ENCODE peak calls at places on chromosomes 16 and 17, in six cellular contexts. W, Q, S, L, R and F are unnamed samples.

GRCh38 chr17:2749058-2749783 is at the start of gene CCDC92B:
- DNase-seq in W (no peak), Q (no peak), S (peak), L (no peak), R (peak), F (no peak)

GRCh38 chr17:10271004-10271620 is 72.7 kb upstream of the GAS7 start:
- DNase-seq in W (peak), Q (no peak), S (no peak), L (no peak), R (no peak), F (no peak)

GRCh38 chr17:39365252-39365651 is 36.2 kb downstream of the FBXL20 start:
- DNase-seq in W (peak), Q (no peak), S (no peak), L (no peak), R (no peak), F (no peak)

GRCh38 chr17:78645421-78646295 is 68.5 kb upstream of the DNAH17 start:
- DNase-seq in W (peak), Q (peak), S (no peak), L (peak), R (no peak), F (peak)

GRCh38 chr17:33819539-33819938 is 435.5 kb upstream of the CCL2 start:
- DNase-seq in W (no peak), Q (no peak), S (no peak), L (no peak), R (no peak), F (no peak)

GRCh38 chr17:27782791-27783206 is 17.5 kb downstream of the NOS2 start:
- DNase-seq in W (no peak), Q (peak), S (no peak), L (peak), R (no peak), F (no peak)

GRCh38 chr17:29180051-29180787 is at the start of gene MYO18A:
- DNase-seq in W (peak), Q (peak), S (peak), L (peak), R (peak), F (peak)

GRCh38 chr17:40304464-40304863 is 4.5 kb upstream of the RARA start:
- DNase-seq in W (peak), Q (no peak), S (no peak), L (no peak), R (no peak), F (no peak)

GRCh38 chr17:70947636-70948565 is 778.6 kb downstream of the KCNJ2 start:
- DNase-seq in W (no peak), Q (no peak), S (no peak), L (no peak), R (no peak), F (no peak)

GRCh38 chr16:81855552-81856153 is 76.6 kb downstream of the PLCG2 start:
- DNase-seq in W (no peak), Q (peak), S (no peak), L (no peak), R (no peak), F (no peak)

GRCh38 chr17:16243811-16244567 is 27.0 kb downstream of the PIGL start:
- DNase-seq in W (no peak), Q (no peak), S (no peak), L (no peak), R (no peak), F (peak)

GRCh38 chr16:73058221-73058615 is 10.3 kb upstream of the ZFHX3 start:
- DNase-seq in W (peak), Q (peak), S (peak), L (peak), R (peak), F (peak)

GRCh38 chr16:4313563-4314531 is 2.0 kb upstream of the GLIS2 start:
- DNase-seq in W (peak), Q (peak), S (peak), L (peak), R (no peak), F (peak)

GRCh38 chr16:10321407-10322397 is 64.2 kb upstream of the ATF7IP2 start:
- DNase-seq in W (no peak), Q (no peak), S (no peak), L (no peak), R (no peak), F (no peak)

GRCh38 chr16:52435573-52435972 is 111.4 kb downstream of the TOX3 start:
- DNase-seq in W (no peak), Q (peak), S (no peak), L (no peak), R (peak), F (no peak)

GRCh38 chr17:73371285-73371684 is 59.5 kb upstream of the CDC42EP4 start:
- DNase-seq in W (peak), Q (no peak), S (no peak), L (no peak), R (no peak), F (no peak)

GRCh38 chr17:73962308-73962707 is 241.2 kb upstream of the RPL38 start:
- DNase-seq in W (no peak), Q (no peak), S (no peak), L (no peak), R (no peak), F (no peak)

GRCh38 chr16:87487361-87487924 is 5.4 kb downstream of the ZCCHC14 start:
- DNase-seq in W (no peak), Q (no peak), S (peak), L (peak), R (peak), F (no peak)

GRCh38 chr16:79089735-79090284 is 510.7 kb downstream of the MAF start:
- DNase-seq in W (no peak), Q (peak), S (no peak), L (no peak), R (no peak), F (peak)

GRCh38 chr16:30527635-30528178 is 1.3 kb upstream of the ZNF768 start:
- DNase-seq in W (no peak), Q (peak), S (no peak), L (no peak), R (no peak), F (peak)

GRCh38 chr17:40035162-40035559 is 19.0 kb downstream of the MED24 start:
- DNase-seq in W (peak), Q (peak), S (peak), L (no peak), R (peak), F (no peak)

GRCh38 chr17:75270218-75270965 is 639 bp downstream of the MIF4GD start:
- DNase-seq in W (peak), Q (peak), S (peak), L (peak), R (peak), F (peak)

GRCh38 chr16:8594149-8594666 is 3.9 kb upstream of the TMEM114 start:
- DNase-seq in W (no peak), Q (no peak), S (no peak), L (no peak), R (no peak), F (peak)

GRCh38 chr17:10261098-10261497 is 62.7 kb upstream of the GAS7 start:
- DNase-seq in W (no peak), Q (no peak), S (no peak), L (no peak), R (no peak), F (no peak)

GRCh38 chr17:78227455-78227916 is 3.9 kb upstream of the TMEM235 start:
- DNase-seq in W (no peak), Q (no peak), S (no peak), L (no peak), R (no peak), F (no peak)

GRCh38 chr17:40915199-40915661 is 22.2 kb downstream of the KRT23 start:
- DNase-seq in W (peak), Q (no peak), S (no peak), L (no peak), R (no peak), F (peak)

GRCh38 chr17:50133028-50133768 is 3.2 kb upstream of the SAMD14 start:
- DNase-seq in W (no peak), Q (no peak), S (no peak), L (no peak), R (no peak), F (no peak)

GRCh38 chr16:57701759-57702371 is 7.3 kb downstream of the DRC7 start:
- DNase-seq in W (no peak), Q (no peak), S (no peak), L (no peak), R (no peak), F (no peak)

GRCh38 chr17:49656247-49656646 is 21.6 kb downstream of the SPOP start:
- DNase-seq in W (no peak), Q (no peak), S (no peak), L (no peak), R (no peak), F (no peak)

DNA sequence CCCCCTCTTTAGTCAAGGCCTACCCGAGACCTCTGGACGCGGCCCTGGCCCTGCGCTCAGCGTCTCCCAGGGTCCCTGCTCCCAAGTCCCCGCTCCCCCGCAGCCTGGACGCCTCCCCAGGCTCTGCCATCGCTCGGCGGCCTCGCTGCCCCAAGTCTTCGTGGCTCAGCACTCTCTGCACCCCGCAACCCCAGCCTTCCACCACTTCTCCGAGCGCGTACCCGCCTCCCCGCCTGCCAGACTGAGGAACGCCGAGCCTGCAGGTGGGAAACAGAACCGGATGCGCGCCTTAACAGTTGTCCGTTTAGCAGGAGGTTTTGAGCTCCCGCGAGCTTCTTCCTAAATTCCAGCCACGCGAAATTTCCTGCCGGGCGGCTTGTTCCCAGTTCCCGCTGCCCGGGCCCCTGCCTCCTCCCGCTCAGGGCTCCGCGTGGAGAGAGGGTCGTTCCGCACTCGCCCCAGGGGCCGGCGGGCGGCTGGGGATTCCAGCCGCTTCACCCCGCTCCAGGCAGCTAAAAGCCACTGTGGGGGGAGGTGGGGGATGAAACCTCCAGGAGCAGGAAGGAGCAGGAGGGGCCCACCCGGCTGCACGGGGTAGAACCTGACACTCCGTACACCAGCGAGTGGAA is 87.7 kb downstream of the KCNJ12 start:
- DNase-seq in W (no peak), Q (no peak), S (peak), L (peak), R (no peak), F (no peak)
- H3K4me3 ChIP-seq in W (no peak), Q (no peak), S (no peak), L (no peak), R (no peak), F (no peak)

GRCh38 chr16:71428883-71429282 is 13.0 kb downstream of the TLE7 start:
- DNase-seq in W (no peak), Q (no peak), S (no peak), L (no peak), R (no peak), F (no peak)
- H3K4me3 ChIP-seq in W (no peak), Q (no peak), S (no peak), L (no peak), R (no peak), F (no peak)

DNA sequence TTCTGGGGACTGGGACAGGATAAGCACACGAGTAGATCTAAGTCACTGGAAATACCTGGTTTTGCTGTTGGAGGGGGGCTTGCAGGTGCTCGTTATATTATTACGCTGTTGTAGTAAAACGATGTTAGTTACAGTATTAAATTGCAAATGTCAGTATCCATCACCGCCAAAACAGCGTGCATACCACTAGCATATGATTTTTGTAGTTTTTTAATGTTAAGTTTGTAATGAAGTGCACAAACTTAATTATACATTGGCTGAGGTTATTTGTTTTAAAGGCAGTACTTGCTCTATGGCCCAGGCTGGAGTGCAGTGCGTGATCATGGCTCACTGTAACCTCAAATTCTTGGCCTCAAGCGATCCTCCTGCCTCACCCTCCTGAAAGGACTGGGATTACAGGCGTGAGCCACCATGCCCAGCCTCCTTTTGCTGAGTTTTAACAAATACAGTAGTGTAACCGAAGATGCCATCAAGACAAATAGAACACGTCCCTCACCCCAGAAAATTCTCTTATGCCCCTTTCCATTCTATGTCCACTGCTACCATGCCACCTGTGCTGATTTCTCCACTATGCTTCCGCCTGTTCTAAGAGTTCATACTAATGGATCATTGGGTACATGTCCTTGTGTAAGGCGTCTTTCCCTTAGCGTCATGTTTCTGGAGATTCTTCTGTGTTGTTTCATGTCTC is 20.7 kb upstream of the CSNK1D start:
- DNase-seq in W (no peak), Q (no peak), S (no peak), L (no peak), R (no peak), F (no peak)
- H3K4me3 ChIP-seq in W (peak), Q (no peak), S (no peak), L (no peak), R (no peak), F (no peak)

DNA sequence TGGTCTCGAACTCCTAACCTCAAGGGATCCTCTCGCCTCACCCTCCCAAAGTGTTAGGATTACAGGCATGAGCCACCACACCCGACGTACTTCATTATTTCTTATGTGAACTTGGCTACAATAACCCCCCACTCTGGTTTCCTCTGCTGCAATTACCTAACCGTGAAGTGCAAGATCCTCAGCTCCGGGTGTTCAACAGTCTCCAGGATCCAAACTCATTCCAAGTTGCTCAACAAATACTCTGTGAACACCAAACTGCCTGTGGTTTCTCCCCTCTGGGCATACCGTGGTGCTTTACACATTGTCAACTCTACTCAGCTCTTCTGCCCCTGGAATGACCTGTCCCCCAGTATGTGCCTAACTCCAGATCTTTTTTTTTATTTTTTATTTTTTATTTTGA is 6.8 kb upstream of the SULT1A1 start:
- DNase-seq in W (no peak), Q (no peak), S (no peak), L (no peak), R (no peak), F (no peak)
- H3K4me3 ChIP-seq in W (no peak), Q (no peak), S (no peak), L (no peak), R (no peak), F (no peak)

GRCh38 chr17:62628845-62629555 is 1.5 kb downstream of the MRC2 start:
- DNase-seq in W (peak), Q (no peak), S (peak), L (peak), R (no peak), F (no peak)

GRCh38 chr17:62629556-62630364 is 2.3 kb downstream of the MRC2 start:
- DNase-seq in W (peak), Q (no peak), S (no peak), L (no peak), R (no peak), F (no peak)

GRCh38 chr17:62631086-62631935 is 3.8 kb downstream of the MRC2 start:
- DNase-seq in W (no peak), Q (no peak), S (no peak), L (no peak), R (no peak), F (no peak)

GRCh38 chr17:62631936-62632924 is 4.8 kb downstream of the MRC2 start:
- DNase-seq in W (no peak), Q (no peak), S (no peak), L (no peak), R (no peak), F (no peak)

DNA sequence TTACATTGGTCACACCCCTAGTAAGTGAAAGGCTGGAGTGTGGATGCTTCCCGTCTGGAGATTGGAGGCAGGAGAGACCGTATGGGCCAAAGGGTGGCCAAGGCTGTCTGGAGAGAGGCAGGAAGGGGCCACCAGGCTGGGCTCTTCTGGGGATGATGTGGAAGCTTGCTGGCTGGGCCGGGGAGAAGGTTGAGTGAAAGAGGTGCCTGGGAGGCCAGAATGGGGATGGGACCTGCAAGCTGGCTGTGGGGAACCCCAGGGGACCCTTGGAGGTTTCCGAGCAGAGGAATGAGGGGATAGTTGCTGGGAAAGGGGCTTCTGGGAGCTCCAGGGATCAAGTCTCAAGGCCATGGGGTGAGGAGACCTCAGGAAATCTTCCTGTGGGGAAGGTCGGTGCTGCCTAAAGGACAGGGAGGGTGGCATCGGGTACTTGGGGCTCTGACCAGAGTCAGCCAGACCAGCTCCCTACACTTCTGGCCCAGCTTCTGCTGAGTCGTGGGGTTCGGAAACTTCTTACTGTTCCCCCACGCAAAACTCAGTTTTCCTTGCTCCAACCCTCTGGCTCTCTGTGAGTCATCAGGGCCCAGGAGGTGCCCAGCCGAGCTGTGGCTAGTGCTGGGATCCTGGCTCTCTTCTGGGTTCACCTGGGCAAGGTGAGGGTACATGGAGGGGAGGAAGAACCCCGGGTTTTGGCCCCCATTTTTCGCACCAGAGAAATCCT is 3.1 kb downstream of the MRC2 start:
- DNase-seq in W (no peak), Q (no peak), S (no peak), L (no peak), R (no peak), F (no peak)
- H3K4me3 ChIP-seq in W (peak), Q (no peak), S (no peak), L (no peak), R (no peak), F (no peak)

GRCh38 chr16:85865-86264 is 7.8 kb downstream of the MPG start:
- DNase-seq in W (no peak), Q (no peak), S (no peak), L (no peak), R (no peak), F (no peak)
- H3K4me3 ChIP-seq in W (no peak), Q (no peak), S (no peak), L (no peak), R (no peak), F (no peak)

GRCh38 chr16:15856901-15857778 is at the start of gene MYH11:
- DNase-seq in W (no peak), Q (peak), S (peak), L (peak), R (peak), F (no peak)
- H3K4me3 ChIP-seq in W (peak), Q (peak), S (peak), L (peak), R (peak), F (peak)

DNA sequence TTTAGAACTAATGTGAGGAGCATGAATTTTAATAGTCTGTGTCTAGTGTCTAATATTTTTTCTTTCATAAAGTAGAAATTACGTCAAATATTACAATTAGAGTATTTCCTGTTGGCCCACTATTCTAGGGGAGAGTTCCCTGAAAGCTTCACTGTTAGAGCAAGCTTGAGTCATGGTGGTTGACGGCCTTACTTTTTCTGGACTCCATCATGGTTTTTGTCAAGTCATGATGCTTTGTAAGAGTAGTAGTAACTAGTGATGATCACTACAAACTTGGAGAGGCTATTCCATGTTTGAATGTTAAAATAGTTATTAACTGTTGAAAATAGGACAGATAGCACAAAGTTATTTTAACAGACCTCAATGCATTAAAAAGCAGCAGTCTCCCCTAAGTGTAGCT is 1.7 kb downstream of the PSMD11 start:
- DNase-seq in W (peak), Q (peak), S (no peak), L (no peak), R (no peak), F (peak)
- H3K4me3 ChIP-seq in W (peak), Q (peak), S (peak), L (no peak), R (peak), F (peak)

DNA sequence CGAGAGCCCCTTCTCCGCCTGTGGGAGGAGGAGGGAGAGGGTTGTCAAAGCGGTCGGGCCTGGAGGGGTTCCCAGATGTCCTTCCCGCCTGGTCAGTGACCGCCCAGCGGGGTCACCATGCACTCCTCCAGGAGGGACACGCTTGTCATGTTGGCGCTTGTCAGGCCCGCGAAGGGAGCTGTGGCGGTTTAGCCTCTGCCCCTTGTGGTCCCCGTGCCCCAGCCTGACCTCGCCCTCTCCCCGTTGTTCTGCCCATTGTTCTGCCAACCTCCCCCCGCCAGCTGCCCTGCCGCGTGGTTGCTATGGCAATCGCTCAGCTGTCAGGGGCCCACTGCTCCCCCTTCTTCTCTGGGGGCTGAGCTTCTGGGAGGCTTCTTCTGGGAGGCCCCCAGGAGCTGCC is 146.3 kb upstream of the CIBAR2 start:
- DNase-seq in W (no peak), Q (no peak), S (no peak), L (no peak), R (no peak), F (no peak)
- H3K4me3 ChIP-seq in W (no peak), Q (no peak), S (no peak), L (no peak), R (no peak), F (no peak)